ENCODE peak calls at places on chromosomes 11 and 22, in four cellular contexts. U is IMR-90, I is H9, G is H1. P is an unnamed sample. For H3K4me1, the result is how much of the 10 kb centered on the place peaks cover.

GRCh38 chr11:28743101-28743550 is 634.9 kb downstream of the METTL15 start:
- DNase-seq in G (no peak), I (no peak), U (peak), P (peak)

GRCh38 chr22:50488006-50488677 is 1.5 kb downstream of the MIOX start:
- DNase-seq in I (no peak), U (no peak), G (no peak), P (no peak)

GRCh38 chr11:79794057-79794456 is 353.2 kb upstream of the TENM4 start:
- DNase-seq in I (no peak), G (no peak), U (no peak), P (peak)

GRCh38 chr11:74680035-74680671 is 51.1 kb downstream of the CHRDL2 start:
- DNase-seq in U (no peak), I (peak), G (no peak), P (no peak)

GRCh38 chr11:35563413-35564245 is 38.2 kb upstream of the PAMR1 start:
- DNase-seq in I (no peak), U (peak), G (no peak), P (no peak)

GRCh38 chr11:113331436-113331835 is 17.1 kb downstream of the TTC12 start:
- DNase-seq in G (no peak), I (no peak), U (no peak), P (no peak)

GRCh38 chr11:121476379-121477032 is 23.7 kb upstream of the SORL1-AS1 start:
- DNase-seq in U (no peak), G (no peak), I (no peak), P (no peak)

GRCh38 chr22:31496735-31497146 is 405 bp downstream of the SFI1 start:
- DNase-seq in I (no peak), G (no peak), U (no peak), P (no peak)

GRCh38 chr22:22143448-22143847 is 101.1 kb upstream of the VPREB1 start:
- DNase-seq in U (no peak), I (no peak), G (no peak), P (no peak)

GRCh38 chr11:70105369-70105754 is 27.2 kb downstream of the ANO1 start:
- DNase-seq in G (no peak), I (no peak), U (no peak), P (no peak)

GRCh38 chr11:2590951-2591754 is 108.6 kb downstream of the KCNQ1OT1 start:
- DNase-seq in U (no peak), G (no peak), I (peak), P (no peak)

GRCh38 chr11:88704505-88704904 is 361.3 kb downstream of the GRM5 start:
- DNase-seq in G (no peak), I (no peak), U (peak), P (peak)

GRCh38 chr11:85947431-85948272 is 92.5 kb downstream of the CCDC83 start:
- DNase-seq in U (peak), I (no peak), G (no peak), P (no peak)

GRCh38 chr11:68524213-68524612 is 63.7 kb downstream of the PPP6R3 start:
- DNase-seq in U (no peak), G (no peak), I (no peak), P (no peak)

GRCh38 chr11:95584180-95584579 is 205.4 kb downstream of the FAM76B start:
- DNase-seq in I (no peak), U (peak), G (no peak), P (no peak)

GRCh38 chr11:83628622-83629347 is 342.6 kb upstream of the CCDC90B start:
- DNase-seq in I (no peak), U (no peak), G (no peak), P (no peak)

GRCh38 chr11:28964811-28965210 is 856.6 kb downstream of the METTL15 start:
- DNase-seq in U (peak), G (no peak), I (no peak), P (no peak)

GRCh38 chr11:58781345-58781744 is 49.6 kb upstream of the GLYAT start:
- DNase-seq in I (no peak), U (no peak), G (no peak), P (no peak)

GRCh38 chr11:6544921-6545850 is 48.1 kb downstream of the DNHD1 start:
- DNase-seq in G (no peak), U (peak), I (peak), P (no peak)

GRCh38 chr11:71931245-71931602 is 2.4 kb downstream of the RNF121 start:
- DNase-seq in U (peak), I (no peak), G (no peak), P (no peak)

GRCh38 chr11:68012044-68012842 is 2.1 kb downstream of the ALDH3B1 start:
- DNase-seq in I (no peak), G (no peak), U (no peak), P (no peak)

GRCh38 chr11:17343907-17344306 is 7.7 kb upstream of the NCR3LG1 start:
- DNase-seq in I (no peak), U (peak), G (no peak), P (peak)

GRCh38 chr11:742571-743201 is 4.6 kb upstream of the TALDO1 start:
- DNase-seq in U (no peak), G (no peak), I (no peak), P (no peak)

GRCh38 chr11:748007-748359 is 719 bp downstream of the TALDO1 start:
- DNase-seq in U (no peak), G (no peak), I (no peak), P (no peak)

GRCh38 chr11:747176-748006 is at the start of gene TALDO1:
- DNase-seq in I (peak), G (peak), U (peak), P (peak)

GRCh38 chr11:749731-750130 is 2.5 kb downstream of the TALDO1 start:
- DNase-seq in G (no peak), I (no peak), U (no peak), P (no peak)

GRCh38 chr11:746289-747175 is 732 bp upstream of the TALDO1 start:
- DNase-seq in U (peak), G (no peak), I (peak), P (peak)
- H2BK120ac ChIP-seq in U (no peak), G (peak), I (no peak), P (no peak)

GRCh38 chr22:32661737-32662586 is 139.5 kb upstream of the TIMP3 start:
- DNase-seq in G (no peak), I (no peak), U (peak), P (no peak)

GRCh38 chr22:32662587-32662915 is 139.0 kb upstream of the TIMP3 start:
- DNase-seq in G (no peak), I (no peak), U (no peak), P (no peak)

GRCh38 chr22:32661296-32661695 is 140.2 kb upstream of the TIMP3 start:
- DNase-seq in I (no peak), U (peak), G (peak), P (no peak)

GRCh38 chr22:32655068-32655467 is 146.4 kb upstream of the TIMP3 start:
- DNase-seq in I (no peak), U (no peak), G (no peak), P (no peak)

DNA sequence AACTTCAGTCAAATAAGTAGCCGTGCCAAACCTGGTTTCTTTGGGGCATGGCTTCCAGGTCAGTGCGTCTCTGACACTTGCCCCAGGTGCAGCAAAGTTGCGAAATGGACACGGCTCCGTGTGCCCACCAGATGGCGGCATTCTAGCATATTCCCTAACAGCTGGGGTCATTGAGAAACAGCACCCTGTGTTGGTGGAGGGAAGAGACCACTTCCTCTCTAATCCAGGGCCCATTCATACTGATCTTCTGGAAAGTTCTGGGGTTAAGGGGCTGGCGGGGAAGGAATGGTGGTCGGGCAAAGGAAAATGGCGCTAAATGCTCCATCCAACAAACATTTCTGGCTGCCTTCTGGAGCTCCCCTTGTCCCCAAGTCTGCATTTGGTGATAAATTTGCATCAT is 141.2 kb upstream of the TIMP3 start:
- DNase-seq in I (peak), U (peak), G (peak), P (peak)
- H3K4me1 ChIP-seq in I (under half), U (under half), G (under half), P (under half)

DNA sequence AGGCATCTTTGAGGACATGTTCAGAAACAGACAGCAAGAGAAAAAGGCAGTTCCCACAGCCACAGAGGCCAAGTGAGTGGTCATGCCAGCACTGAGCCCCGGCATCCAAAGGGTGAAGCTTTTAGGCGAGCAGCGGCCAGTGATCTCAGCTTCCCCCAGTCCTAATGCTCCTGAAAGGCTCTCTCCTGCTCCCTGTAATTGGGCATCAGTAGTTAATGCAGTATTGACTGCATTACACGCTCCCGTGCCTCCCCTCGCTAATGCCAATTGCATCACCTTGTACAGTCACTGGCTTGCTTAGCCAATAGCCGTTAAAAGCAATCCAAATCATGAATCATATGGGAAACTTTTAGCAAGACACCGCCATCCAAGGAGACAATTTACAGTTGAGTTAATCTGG is 4.9 kb downstream of the LMO1 start:
- DNase-seq in U (peak), G (no peak), I (peak), P (no peak)
- H3K56ac ChIP-seq in U (no peak), G (no peak), I (no peak), P (no peak)

DNA sequence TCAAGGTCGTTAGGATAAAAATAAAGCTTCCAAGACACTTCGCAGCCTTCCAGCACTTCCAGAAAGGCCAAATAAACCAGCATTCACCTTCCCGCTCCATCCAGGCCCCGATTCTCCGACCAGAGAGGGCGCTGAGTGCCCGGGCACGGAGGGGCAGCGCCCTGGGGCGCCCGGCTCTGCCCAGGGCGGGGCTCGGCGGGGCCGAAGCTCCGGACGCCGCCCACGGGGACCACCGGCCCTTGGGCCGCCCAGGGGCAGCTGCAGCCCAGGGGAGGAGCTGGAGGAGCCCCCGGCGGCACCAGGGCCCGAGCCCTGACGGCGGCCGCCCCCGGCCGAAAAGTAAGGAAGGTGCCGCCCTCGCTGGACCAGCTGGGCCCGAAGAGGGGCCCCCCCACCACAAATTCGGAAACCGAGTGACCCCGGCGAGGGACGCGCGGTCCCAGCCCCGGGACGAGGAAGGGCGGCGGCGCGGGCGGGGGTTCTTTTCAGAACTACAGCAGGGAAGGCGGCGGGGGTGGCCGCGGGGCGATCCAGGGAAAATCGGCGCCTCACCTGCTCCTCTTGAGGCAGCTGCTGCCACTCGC is 346 bp downstream of the ATL3 start:
- DNase-seq in U (no peak), I (peak), G (no peak), P (peak)
- H2BK120ac ChIP-seq in U (peak), I (no peak), G (no peak), P (peak)

P was measured in mesendoderm.